ENCODE peak calls at places on chromosomes 11 and 22, in five cellular contexts. One of them, this sample, is unnamed. For H3K36me3, the result is how much of the 10 kb centered on the place peaks cover.

GRCh38 chr11:73158356-73159051 is 16.4 kb upstream of the FCHSD2 start:
- DNase-seq in upper lobe of right lung: no peak
- DNase-seq in psoas muscle: no peak
- DNase-seq in uterus: no peak
- DNase-seq in left ventricle myocardium inferior: no peak
- DNase-seq in this sample: no peak

GRCh38 chr22:46766611-46767010 is 4.2 kb downstream of the TBC1D22A start:
- DNase-seq in upper lobe of right lung: no peak
- DNase-seq in uterus: no peak
- DNase-seq in psoas muscle: no peak
- DNase-seq in left ventricle myocardium inferior: no peak
- DNase-seq in this sample: no peak

GRCh38 chr22:50694766-50695420 is 22.3 kb downstream of the SHANK3 start:
- DNase-seq in upper lobe of right lung: peak
- DNase-seq in psoas muscle: peak
- DNase-seq in uterus: no peak
- DNase-seq in left ventricle myocardium inferior: peak
- DNase-seq in this sample: no peak

GRCh38 chr11:14443642-14444041 is 56.0 kb downstream of the COPB1 start:
- DNase-seq in upper lobe of right lung: no peak
- DNase-seq in psoas muscle: no peak
- DNase-seq in left ventricle myocardium inferior: no peak
- DNase-seq in uterus: no peak
- DNase-seq in this sample: no peak

GRCh38 chr11:91396243-91397133 is 828.1 kb upstream of the FAT3 start:
- DNase-seq in psoas muscle: no peak
- DNase-seq in uterus: no peak
- DNase-seq in left ventricle myocardium inferior: no peak
- DNase-seq in upper lobe of right lung: no peak
- DNase-seq in this sample: no peak

GRCh38 chr22:41314821-41315220 is 13.5 kb downstream of the ZC3H7B start:
- DNase-seq in left ventricle myocardium inferior: no peak
- DNase-seq in uterus: no peak
- DNase-seq in psoas muscle: no peak
- DNase-seq in upper lobe of right lung: no peak
- DNase-seq in this sample: no peak

GRCh38 chr11:73478737-73479347 is 102.6 kb downstream of the RELT start:
- DNase-seq in psoas muscle: no peak
- DNase-seq in upper lobe of right lung: no peak
- DNase-seq in left ventricle myocardium inferior: no peak
- DNase-seq in uterus: no peak
- DNase-seq in this sample: no peak

GRCh38 chr11:100849009-100849913 is 162.2 kb downstream of the ARHGAP42 start:
- DNase-seq in upper lobe of right lung: no peak
- DNase-seq in psoas muscle: no peak
- DNase-seq in uterus: no peak
- DNase-seq in left ventricle myocardium inferior: no peak
- DNase-seq in this sample: no peak

GRCh38 chr11:35981581-35981980 is 37.7 kb downstream of the LDLRAD3 start:
- DNase-seq in psoas muscle: no peak
- DNase-seq in uterus: peak
- DNase-seq in upper lobe of right lung: no peak
- DNase-seq in left ventricle myocardium inferior: no peak
- DNase-seq in this sample: no peak

GRCh38 chr11:94858012-94858705 is 90.0 kb downstream of the AMOTL1 start:
- DNase-seq in psoas muscle: no peak
- DNase-seq in left ventricle myocardium inferior: no peak
- DNase-seq in uterus: no peak
- DNase-seq in upper lobe of right lung: no peak
- DNase-seq in this sample: no peak
- H3K36me3 ChIP-seq in psoas muscle: half or more
- H3K36me3 ChIP-seq in left ventricle myocardium inferior: half or more
- H3K36me3 ChIP-seq in uterus: under half
- H3K36me3 ChIP-seq in upper lobe of right lung: half or more
- H3K36me3 ChIP-seq in this sample: under half

DNA sequence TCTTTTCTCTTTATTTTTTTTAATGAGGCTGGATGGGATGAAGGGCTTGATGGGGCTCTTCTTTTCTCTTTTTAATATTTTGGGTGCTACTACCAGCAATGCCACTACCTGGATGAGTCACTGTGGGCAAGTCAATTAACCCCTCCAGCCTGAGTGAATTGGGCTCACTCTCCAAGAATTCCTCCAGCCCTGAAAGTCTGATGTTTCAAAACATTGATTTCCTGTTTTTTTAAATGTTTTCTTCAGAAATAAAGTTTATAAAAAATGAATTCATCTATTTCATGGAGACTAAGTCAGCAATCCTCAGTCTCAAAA is 812 bp upstream of the OR5A2 start:
- DNase-seq in psoas muscle: no peak
- DNase-seq in uterus: no peak
- DNase-seq in left ventricle myocardium inferior: no peak
- DNase-seq in upper lobe of right lung: no peak
- DNase-seq in this sample: no peak
- H3K36me3 ChIP-seq in psoas muscle: under half
- H3K36me3 ChIP-seq in uterus: under half
- H3K36me3 ChIP-seq in left ventricle myocardium inferior: under half
- H3K36me3 ChIP-seq in upper lobe of right lung: under half
- H3K36me3 ChIP-seq in this sample: under half

GRCh38 chr22:24339452-24339747 is 68.8 kb downstream of the SPECC1L start:
- DNase-seq in psoas muscle: no peak
- DNase-seq in left ventricle myocardium inferior: no peak
- DNase-seq in upper lobe of right lung: no peak
- DNase-seq in uterus: no peak
- DNase-seq in this sample: no peak
- H3K36me3 ChIP-seq in psoas muscle: half or more
- H3K36me3 ChIP-seq in left ventricle myocardium inferior: half or more
- H3K36me3 ChIP-seq in upper lobe of right lung: half or more
- H3K36me3 ChIP-seq in uterus: under half
- H3K36me3 ChIP-seq in this sample: under half

GRCh38 chr11:2592559-2593392 is 107.0 kb downstream of the KCNQ1OT1 start:
- DNase-seq in left ventricle myocardium inferior: no peak
- DNase-seq in upper lobe of right lung: peak
- DNase-seq in psoas muscle: peak
- DNase-seq in uterus: no peak
- DNase-seq in this sample: no peak
- H3K36me3 ChIP-seq in left ventricle myocardium inferior: under half
- H3K36me3 ChIP-seq in upper lobe of right lung: under half
- H3K36me3 ChIP-seq in psoas muscle: under half
- H3K36me3 ChIP-seq in uterus: under half
- H3K36me3 ChIP-seq in this sample: under half

DNA sequence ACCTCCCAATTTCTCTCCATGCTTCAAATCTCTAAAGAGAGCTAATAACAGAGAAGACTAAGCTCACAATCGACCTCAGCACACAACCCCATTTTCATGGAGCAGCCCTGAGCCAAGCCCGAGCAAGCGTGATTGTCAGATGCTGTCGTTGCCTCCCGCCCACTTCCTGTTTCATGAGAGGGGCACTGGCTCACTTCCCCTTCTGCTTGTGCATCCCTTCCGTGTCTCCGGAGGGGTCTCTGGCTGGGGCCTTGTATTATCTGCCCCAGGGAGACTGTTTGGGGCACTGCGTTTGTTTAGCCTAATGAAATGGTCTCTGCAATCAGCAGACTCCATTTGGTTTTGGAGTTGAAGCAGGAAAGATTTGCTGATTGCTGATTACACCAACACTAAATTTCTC is 181.3 kb upstream of the SEZ6L start:
- DNase-seq in left ventricle myocardium inferior: no peak
- DNase-seq in psoas muscle: no peak
- DNase-seq in uterus: no peak
- DNase-seq in upper lobe of right lung: no peak
- DNase-seq in this sample: no peak
- H3K36me3 ChIP-seq in left ventricle myocardium inferior: under half
- H3K36me3 ChIP-seq in psoas muscle: half or more
- H3K36me3 ChIP-seq in uterus: under half
- H3K36me3 ChIP-seq in upper lobe of right lung: under half
- H3K36me3 ChIP-seq in this sample: under half

DNA sequence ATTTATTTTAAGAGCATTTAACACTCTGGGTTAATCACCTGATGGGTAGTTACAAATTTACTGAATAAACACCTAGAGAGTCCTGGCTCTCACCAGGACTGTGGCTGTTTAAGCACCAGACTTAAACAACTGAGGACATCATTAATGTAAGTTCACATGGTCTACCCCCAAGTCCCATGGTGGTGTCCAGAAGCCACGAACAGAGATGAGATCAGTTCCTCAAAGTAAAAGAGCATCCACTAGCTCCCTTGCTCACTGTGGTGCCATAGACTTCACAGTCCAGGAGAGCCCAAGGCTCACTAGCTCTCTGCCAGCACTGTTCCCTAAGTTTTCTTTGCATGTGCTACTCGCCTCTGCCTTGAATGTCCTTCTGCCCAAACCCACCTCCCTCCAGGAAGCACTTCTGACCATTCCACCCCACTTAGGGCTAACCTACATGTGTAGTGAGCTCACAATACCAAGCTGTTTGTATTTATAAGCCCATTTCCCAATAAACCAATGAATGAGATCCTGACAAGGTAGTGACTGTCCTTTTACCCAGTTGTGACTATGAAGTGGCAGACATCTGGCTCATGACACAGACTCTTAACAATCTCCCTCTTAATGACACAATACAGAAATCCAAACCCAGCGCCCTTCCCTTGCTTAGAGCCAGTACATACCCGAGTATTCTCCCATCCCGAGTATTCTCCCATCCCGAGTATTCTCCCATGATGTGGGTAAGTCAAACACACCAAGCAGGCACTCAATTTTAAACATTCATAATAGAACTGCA is 15.7 kb downstream of the NAP1L4 start:
- DNase-seq in uterus: no peak
- DNase-seq in upper lobe of right lung: no peak
- DNase-seq in left ventricle myocardium inferior: no peak
- DNase-seq in psoas muscle: no peak
- DNase-seq in this sample: no peak
- H3K36me3 ChIP-seq in uterus: under half
- H3K36me3 ChIP-seq in upper lobe of right lung: half or more
- H3K36me3 ChIP-seq in left ventricle myocardium inferior: half or more
- H3K36me3 ChIP-seq in psoas muscle: half or more
- H3K36me3 ChIP-seq in this sample: under half

DNA sequence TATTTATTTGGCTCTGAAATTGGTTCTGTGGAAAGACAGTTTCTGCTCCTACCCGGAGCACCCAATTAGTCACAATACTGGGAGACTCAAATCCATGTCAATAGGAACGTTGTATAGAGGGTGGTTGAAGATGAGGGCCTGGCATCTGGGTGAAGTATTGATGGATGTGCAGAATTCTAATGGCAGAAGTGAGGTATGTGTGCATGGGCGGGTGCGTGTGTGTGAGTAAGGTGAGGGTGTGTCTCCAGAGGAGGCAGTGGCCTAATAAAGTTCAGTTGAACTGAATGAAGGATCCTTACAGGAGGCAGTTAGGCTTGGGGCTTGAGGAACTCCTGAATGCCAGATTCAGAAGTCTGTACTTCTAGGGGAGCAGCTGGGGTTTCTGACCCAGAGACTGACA is 71.8 kb upstream of the B3GAT1 start:
- DNase-seq in uterus: no peak
- DNase-seq in psoas muscle: no peak
- DNase-seq in left ventricle myocardium inferior: no peak
- DNase-seq in upper lobe of right lung: peak
- DNase-seq in this sample: no peak
- H3K36me3 ChIP-seq in uterus: under half
- H3K36me3 ChIP-seq in psoas muscle: under half
- H3K36me3 ChIP-seq in left ventricle myocardium inferior: under half
- H3K36me3 ChIP-seq in upper lobe of right lung: under half
- H3K36me3 ChIP-seq in this sample: under half

DNA sequence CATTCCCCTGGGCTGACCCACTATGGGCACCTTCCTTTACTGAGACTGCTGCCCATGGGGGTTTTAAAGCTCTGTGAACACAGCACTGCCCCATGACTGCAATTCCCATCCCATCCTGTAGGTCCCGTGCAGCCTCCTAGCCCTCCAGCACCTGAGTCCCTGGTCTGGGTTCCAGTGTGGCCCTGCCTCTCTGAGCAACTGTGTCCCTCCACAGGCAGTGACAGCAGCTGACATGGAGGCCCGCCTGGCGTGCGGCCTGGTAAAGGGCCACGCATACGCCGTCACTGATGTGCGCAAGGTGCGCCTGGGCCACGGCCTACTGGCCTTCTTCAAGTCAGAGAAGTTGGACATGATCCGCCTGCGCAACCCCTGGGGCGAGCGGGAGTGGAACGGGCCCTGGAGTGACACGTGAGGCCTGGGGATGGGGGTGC is 12.6 kb downstream of the OMP start:
- DNase-seq in left ventricle myocardium inferior: no peak
- DNase-seq in uterus: no peak
- DNase-seq in upper lobe of right lung: no peak
- DNase-seq in psoas muscle: peak
- DNase-seq in this sample: no peak
- H3K36me3 ChIP-seq in left ventricle myocardium inferior: under half
- H3K36me3 ChIP-seq in uterus: under half
- H3K36me3 ChIP-seq in upper lobe of right lung: under half
- H3K36me3 ChIP-seq in psoas muscle: under half
- H3K36me3 ChIP-seq in this sample: under half

GRCh38 chr11:65622011-65622410 is 6.4 kb downstream of the PCNX3 start:
- DNase-seq in upper lobe of right lung: no peak
- DNase-seq in left ventricle myocardium inferior: no peak
- DNase-seq in psoas muscle: no peak
- DNase-seq in uterus: no peak
- DNase-seq in this sample: no peak

GRCh38 chr11:65623177-65623576 is 7.6 kb downstream of the PCNX3 start:
- DNase-seq in psoas muscle: no peak
- DNase-seq in uterus: no peak
- DNase-seq in upper lobe of right lung: no peak
- DNase-seq in left ventricle myocardium inferior: no peak
- DNase-seq in this sample: no peak

GRCh38 chr11:65620666-65621065 is 5.1 kb downstream of the PCNX3 start:
- DNase-seq in upper lobe of right lung: no peak
- DNase-seq in psoas muscle: no peak
- DNase-seq in uterus: no peak
- DNase-seq in left ventricle myocardium inferior: no peak
- DNase-seq in this sample: no peak

GRCh38 chr11:65619281-65619928 is 3.8 kb downstream of the PCNX3 start:
- DNase-seq in upper lobe of right lung: no peak
- DNase-seq in uterus: no peak
- DNase-seq in psoas muscle: no peak
- DNase-seq in left ventricle myocardium inferior: no peak
- DNase-seq in this sample: no peak

GRCh38 chr11:65621460-65621859 is 5.9 kb downstream of the PCNX3 start:
- DNase-seq in uterus: no peak
- DNase-seq in psoas muscle: no peak
- DNase-seq in left ventricle myocardium inferior: no peak
- DNase-seq in upper lobe of right lung: no peak
- DNase-seq in this sample: no peak
- H3K36me3 ChIP-seq in uterus: under half
- H3K36me3 ChIP-seq in psoas muscle: half or more
- H3K36me3 ChIP-seq in left ventricle myocardium inferior: half or more
- H3K36me3 ChIP-seq in upper lobe of right lung: half or more
- H3K36me3 ChIP-seq in this sample: under half